ENCODE peak calls at places on chromosome 12, in ten cellular contexts. D is kidney, Q is glomerular endothelial cell, U is NCI-H510A treated with DMSO at 0.1 percent for 48 hours, L is activated gamma-delta T cell treated with Interleukin-2 at 50 U/mL for 16 hours, W is stomach, G is RWPE1, H is amniotic epithelial cell, N is fibroblast of the aortic adventitia, O is osteoblast. E is an unnamed sample.

GRCh38 chr12:120710805-120711296 is 593 bp downstream of the UNC119B start:
- DNase-seq in G (peak; percentile 34), W (no peak), N (no peak), H (no peak), D (peak; percentile 84), O (peak; percentile 88), Q (no peak), L (peak; percentile 17), U (no peak), E (no peak)

GRCh38 chr12:39327520-39327919 is 115.4 kb downstream of the KIF21A start:
- DNase-seq in L (no peak), O (peak; percentile 18), G (no peak), U (no peak), W (no peak), H (no peak), D (no peak), N (no peak), Q (no peak), E (no peak)

GRCh38 chr12:96912943-96913342 is 5.9 kb downstream of the NEDD1 start:
- DNase-seq in W (no peak), Q (no peak), O (no peak), N (no peak), G (no peak), U (no peak), H (no peak), L (no peak), D (no peak), E (no peak)

GRCh38 chr12:27331299-27331926 is 1.2 kb upstream of the BMAL2 start:
- DNase-seq in N (peak; percentile 92), H (peak; percentile 96), Q (peak; percentile 89), L (no peak), G (peak; percentile 86), U (no peak), W (no peak), D (no peak), O (peak; percentile 97), E (peak; percentile 89)

GRCh38 chr12:17478908-17479673 is 610.9 kb downstream of the RERGL start:
- DNase-seq in D (peak; percentile 43), L (no peak), G (no peak), O (no peak), Q (no peak), W (no peak), H (no peak), U (no peak), N (no peak), E (no peak)

GRCh38 chr12:113174461-113175384 is 10.6 kb downstream of the DDX54 start:
- DNase-seq in N (peak; percentile 71), G (peak; percentile 78), U (peak; percentile 58), D (peak; percentile 82), Q (no peak), W (peak; percentile 79), L (peak; percentile 78), H (peak; percentile 44), O (peak; percentile 98), E (peak; percentile 60)

GRCh38 chr12:119807380-119807779 is 69.7 kb downstream of the CIT start:
- DNase-seq in N (no peak), L (no peak), H (no peak), Q (no peak), O (no peak), G (no peak), D (no peak), U (peak; percentile 32), W (no peak), E (no peak)

GRCh38 chr12:116220756-116221155 is 56.7 kb downstream of the MED13L start:
- DNase-seq in N (no peak), G (no peak), L (no peak), W (no peak), Q (no peak), U (no peak), D (no peak), O (peak; percentile 46), H (no peak), E (no peak)

GRCh38 chr12:75526655-75527511 is 15.5 kb upstream of the KRR1 start:
- DNase-seq in D (no peak), W (no peak), U (peak; percentile 85), L (no peak), G (peak; percentile 49), H (peak; percentile 59), Q (peak; percentile 39), O (peak; percentile 81), N (peak; percentile 82), E (peak; percentile 58)